ENCODE peak calls at places on chromosomes 6 and 20, in ten cellular contexts. One of them, this sample, is unnamed.

GRCh38 chr6:15588966-15589634 is 73.7 kb downstream of the DTNBP1 start:
- DNase-seq in stimulated activated CD8-positive, alpha-beta memory T cell treated with anti-CD3 and anti-CD28 coated beads, Interleukin-7, amount 100 ng/mL, for 1 hour: no peak
- DNase-seq in iris pigment epithelial cell: peak
- DNase-seq in keratinocyte: no peak
- DNase-seq in Right ventricle myocardium superior: no peak
- DNase-seq in T-helper 2 cell: no peak
- DNase-seq in cardiac fibroblast: peak
- DNase-seq in GM23338: no peak
- DNase-seq in PC-9: no peak
- DNase-seq in A549: no peak
- DNase-seq in this sample: peak

GRCh38 chr20:61369731-61370520 is 117.9 kb downstream of the CDH4 start:
- DNase-seq in T-helper 2 cell: no peak
- DNase-seq in iris pigment epithelial cell: no peak
- DNase-seq in PC-9: no peak
- DNase-seq in Right ventricle myocardium superior: no peak
- DNase-seq in cardiac fibroblast: no peak
- DNase-seq in GM23338: peak
- DNase-seq in keratinocyte: no peak
- DNase-seq in A549: no peak
- DNase-seq in stimulated activated CD8-positive, alpha-beta memory T cell treated with anti-CD3 and anti-CD28 coated beads, Interleukin-7, amount 100 ng/mL, for 1 hour: no peak
- DNase-seq in this sample: no peak

GRCh38 chr20:37392441-37393195 is 46.7 kb downstream of the SRC start:
- DNase-seq in keratinocyte: no peak
- DNase-seq in A549: no peak
- DNase-seq in GM23338: peak
- DNase-seq in iris pigment epithelial cell: peak
- DNase-seq in stimulated activated CD8-positive, alpha-beta memory T cell treated with anti-CD3 and anti-CD28 coated beads, Interleukin-7, amount 100 ng/mL, for 1 hour: no peak
- DNase-seq in cardiac fibroblast: peak
- DNase-seq in PC-9: no peak
- DNase-seq in Right ventricle myocardium superior: no peak
- DNase-seq in T-helper 2 cell: no peak
- DNase-seq in this sample: no peak

GRCh38 chr6:30814137-30815084 is 69.9 kb upstream of the DDR1 start:
- DNase-seq in stimulated activated CD8-positive, alpha-beta memory T cell treated with anti-CD3 and anti-CD28 coated beads, Interleukin-7, amount 100 ng/mL, for 1 hour: no peak
- DNase-seq in T-helper 2 cell: no peak
- DNase-seq in GM23338: no peak
- DNase-seq in keratinocyte: no peak
- DNase-seq in A549: peak
- DNase-seq in cardiac fibroblast: peak
- DNase-seq in Right ventricle myocardium superior: no peak
- DNase-seq in iris pigment epithelial cell: peak
- DNase-seq in PC-9: peak
- DNase-seq in this sample: peak

GRCh38 chr6:128327890-128328289 is 192.5 kb downstream of the PTPRK start:
- DNase-seq in iris pigment epithelial cell: peak
- DNase-seq in A549: no peak
- DNase-seq in stimulated activated CD8-positive, alpha-beta memory T cell treated with anti-CD3 and anti-CD28 coated beads, Interleukin-7, amount 100 ng/mL, for 1 hour: no peak
- DNase-seq in keratinocyte: no peak
- DNase-seq in GM23338: peak
- DNase-seq in Right ventricle myocardium superior: no peak
- DNase-seq in cardiac fibroblast: peak
- DNase-seq in PC-9: no peak
- DNase-seq in T-helper 2 cell: peak
- DNase-seq in this sample: no peak

GRCh38 chr6:89145962-89146747 is at the start of gene PM20D2:
- DNase-seq in cardiac fibroblast: peak
- DNase-seq in Right ventricle myocardium superior: peak
- DNase-seq in stimulated activated CD8-positive, alpha-beta memory T cell treated with anti-CD3 and anti-CD28 coated beads, Interleukin-7, amount 100 ng/mL, for 1 hour: peak
- DNase-seq in T-helper 2 cell: peak
- DNase-seq in keratinocyte: no peak
- DNase-seq in PC-9: peak
- DNase-seq in GM23338: peak
- DNase-seq in A549: peak
- DNase-seq in iris pigment epithelial cell: peak
- DNase-seq in this sample: no peak

GRCh38 chr6:159981591-159982245 is 12.8 kb downstream of the IGF2R start:
- DNase-seq in stimulated activated CD8-positive, alpha-beta memory T cell treated with anti-CD3 and anti-CD28 coated beads, Interleukin-7, amount 100 ng/mL, for 1 hour: no peak
- DNase-seq in A549: no peak
- DNase-seq in T-helper 2 cell: no peak
- DNase-seq in Right ventricle myocardium superior: peak
- DNase-seq in iris pigment epithelial cell: peak
- DNase-seq in PC-9: no peak
- DNase-seq in GM23338: no peak
- DNase-seq in keratinocyte: no peak
- DNase-seq in cardiac fibroblast: peak
- DNase-seq in this sample: no peak

GRCh38 chr20:2752631-2753455 is 47.6 kb downstream of the CPXM1 start:
- DNase-seq in T-helper 2 cell: peak
- DNase-seq in Right ventricle myocardium superior: peak
- DNase-seq in keratinocyte: no peak
- DNase-seq in PC-9: peak
- DNase-seq in A549: peak
- DNase-seq in cardiac fibroblast: peak
- DNase-seq in iris pigment epithelial cell: peak
- DNase-seq in stimulated activated CD8-positive, alpha-beta memory T cell treated with anti-CD3 and anti-CD28 coated beads, Interleukin-7, amount 100 ng/mL, for 1 hour: no peak
- DNase-seq in GM23338: peak
- DNase-seq in this sample: no peak

GRCh38 chr20:49281059-49281912 is 3.4 kb upstream of the ZNFX1 start:
- DNase-seq in keratinocyte: peak
- DNase-seq in A549: no peak
- DNase-seq in iris pigment epithelial cell: peak
- DNase-seq in PC-9: peak
- DNase-seq in T-helper 2 cell: no peak
- DNase-seq in cardiac fibroblast: peak
- DNase-seq in stimulated activated CD8-positive, alpha-beta memory T cell treated with anti-CD3 and anti-CD28 coated beads, Interleukin-7, amount 100 ng/mL, for 1 hour: no peak
- DNase-seq in GM23338: peak
- DNase-seq in Right ventricle myocardium superior: no peak
- DNase-seq in this sample: peak

GRCh38 chr20:57252559-57253162 is 13.8 kb downstream of the BMP7 start:
- DNase-seq in keratinocyte: no peak
- DNase-seq in PC-9: no peak
- DNase-seq in cardiac fibroblast: no peak
- DNase-seq in stimulated activated CD8-positive, alpha-beta memory T cell treated with anti-CD3 and anti-CD28 coated beads, Interleukin-7, amount 100 ng/mL, for 1 hour: no peak
- DNase-seq in GM23338: no peak
- DNase-seq in iris pigment epithelial cell: no peak
- DNase-seq in T-helper 2 cell: no peak
- DNase-seq in Right ventricle myocardium superior: no peak
- DNase-seq in A549: no peak
- DNase-seq in this sample: no peak

GRCh38 chr6:161508341-161508740 is 234.5 kb upstream of the AGPAT4 start:
- DNase-seq in Right ventricle myocardium superior: no peak
- DNase-seq in A549: no peak
- DNase-seq in GM23338: no peak
- DNase-seq in keratinocyte: no peak
- DNase-seq in cardiac fibroblast: no peak
- DNase-seq in T-helper 2 cell: no peak
- DNase-seq in iris pigment epithelial cell: no peak
- DNase-seq in PC-9: no peak
- DNase-seq in stimulated activated CD8-positive, alpha-beta memory T cell treated with anti-CD3 and anti-CD28 coated beads, Interleukin-7, amount 100 ng/mL, for 1 hour: no peak
- DNase-seq in this sample: no peak

GRCh38 chr6:73774311-73774766 is 78.3 kb downstream of the CD109 start:
- DNase-seq in iris pigment epithelial cell: peak
- DNase-seq in Right ventricle myocardium superior: peak
- DNase-seq in keratinocyte: no peak
- DNase-seq in cardiac fibroblast: peak
- DNase-seq in PC-9: peak
- DNase-seq in GM23338: no peak
- DNase-seq in T-helper 2 cell: no peak
- DNase-seq in stimulated activated CD8-positive, alpha-beta memory T cell treated with anti-CD3 and anti-CD28 coated beads, Interleukin-7, amount 100 ng/mL, for 1 hour: no peak
- DNase-seq in A549: peak
- DNase-seq in this sample: peak

GRCh38 chr6:28478518-28478917 is 35.2 kb upstream of the ZSCAN23 start:
- DNase-seq in cardiac fibroblast: no peak
- DNase-seq in Right ventricle myocardium superior: no peak
- DNase-seq in A549: no peak
- DNase-seq in PC-9: no peak
- DNase-seq in GM23338: no peak
- DNase-seq in iris pigment epithelial cell: peak
- DNase-seq in T-helper 2 cell: no peak
- DNase-seq in stimulated activated CD8-positive, alpha-beta memory T cell treated with anti-CD3 and anti-CD28 coated beads, Interleukin-7, amount 100 ng/mL, for 1 hour: no peak
- DNase-seq in keratinocyte: no peak
- DNase-seq in this sample: no peak

GRCh38 chr6:41546475-41546865 is 289 bp downstream of the FOXP4 start:
- DNase-seq in Right ventricle myocardium superior: no peak
- DNase-seq in A549: no peak
- DNase-seq in T-helper 2 cell: no peak
- DNase-seq in PC-9: no peak
- DNase-seq in stimulated activated CD8-positive, alpha-beta memory T cell treated with anti-CD3 and anti-CD28 coated beads, Interleukin-7, amount 100 ng/mL, for 1 hour: no peak
- DNase-seq in iris pigment epithelial cell: peak
- DNase-seq in GM23338: peak
- DNase-seq in keratinocyte: no peak
- DNase-seq in cardiac fibroblast: peak
- DNase-seq in this sample: no peak

GRCh38 chr6:169956580-169956979 is 205.2 kb downstream of the ERMARD start:
- DNase-seq in T-helper 2 cell: no peak
- DNase-seq in GM23338: no peak
- DNase-seq in Right ventricle myocardium superior: no peak
- DNase-seq in keratinocyte: no peak
- DNase-seq in cardiac fibroblast: no peak
- DNase-seq in iris pigment epithelial cell: no peak
- DNase-seq in stimulated activated CD8-positive, alpha-beta memory T cell treated with anti-CD3 and anti-CD28 coated beads, Interleukin-7, amount 100 ng/mL, for 1 hour: no peak
- DNase-seq in A549: no peak
- DNase-seq in PC-9: no peak
- DNase-seq in this sample: no peak

GRCh38 chr20:44071526-44072111 is 115.4 kb downstream of the JPH2 start:
- DNase-seq in keratinocyte: no peak
- DNase-seq in PC-9: no peak
- DNase-seq in stimulated activated CD8-positive, alpha-beta memory T cell treated with anti-CD3 and anti-CD28 coated beads, Interleukin-7, amount 100 ng/mL, for 1 hour: no peak
- DNase-seq in cardiac fibroblast: no peak
- DNase-seq in iris pigment epithelial cell: no peak
- DNase-seq in A549: no peak
- DNase-seq in Right ventricle myocardium superior: no peak
- DNase-seq in T-helper 2 cell: no peak
- DNase-seq in GM23338: no peak
- DNase-seq in this sample: no peak

GRCh38 chr20:699342-699741 is 23.7 kb upstream of the SCRT2 start:
- DNase-seq in Right ventricle myocardium superior: no peak
- DNase-seq in stimulated activated CD8-positive, alpha-beta memory T cell treated with anti-CD3 and anti-CD28 coated beads, Interleukin-7, amount 100 ng/mL, for 1 hour: no peak
- DNase-seq in keratinocyte: no peak
- DNase-seq in PC-9: no peak
- DNase-seq in A549: no peak
- DNase-seq in cardiac fibroblast: no peak
- DNase-seq in iris pigment epithelial cell: no peak
- DNase-seq in T-helper 2 cell: no peak
- DNase-seq in GM23338: no peak
- DNase-seq in this sample: no peak

GRCh38 chr6:122779672-122780066 is at the start of gene FABP7:
- DNase-seq in GM23338: no peak
- DNase-seq in T-helper 2 cell: no peak
- DNase-seq in PC-9: no peak
- DNase-seq in Right ventricle myocardium superior: no peak
- DNase-seq in stimulated activated CD8-positive, alpha-beta memory T cell treated with anti-CD3 and anti-CD28 coated beads, Interleukin-7, amount 100 ng/mL, for 1 hour: no peak
- DNase-seq in keratinocyte: no peak
- DNase-seq in A549: no peak
- DNase-seq in cardiac fibroblast: no peak
- DNase-seq in iris pigment epithelial cell: no peak
- DNase-seq in this sample: no peak

GRCh38 chr6:111549744-111550143 is 55.9 kb downstream of the TRAF3IP2 start:
- DNase-seq in A549: no peak
- DNase-seq in PC-9: no peak
- DNase-seq in stimulated activated CD8-positive, alpha-beta memory T cell treated with anti-CD3 and anti-CD28 coated beads, Interleukin-7, amount 100 ng/mL, for 1 hour: no peak
- DNase-seq in cardiac fibroblast: no peak
- DNase-seq in T-helper 2 cell: no peak
- DNase-seq in keratinocyte: no peak
- DNase-seq in iris pigment epithelial cell: no peak
- DNase-seq in Right ventricle myocardium superior: no peak
- DNase-seq in GM23338: no peak
- DNase-seq in this sample: no peak

GRCh38 chr6:169963581-169964297 is 212.3 kb downstream of the ERMARD start:
- DNase-seq in keratinocyte: no peak
- DNase-seq in Right ventricle myocardium superior: no peak
- DNase-seq in T-helper 2 cell: no peak
- DNase-seq in iris pigment epithelial cell: no peak
- DNase-seq in GM23338: no peak
- DNase-seq in PC-9: no peak
- DNase-seq in A549: no peak
- DNase-seq in stimulated activated CD8-positive, alpha-beta memory T cell treated with anti-CD3 and anti-CD28 coated beads, Interleukin-7, amount 100 ng/mL, for 1 hour: no peak
- DNase-seq in cardiac fibroblast: no peak
- DNase-seq in this sample: no peak

GRCh38 chr20:62910777-62911497 is 15.4 kb downstream of the DIDO1 start:
- DNase-seq in stimulated activated CD8-positive, alpha-beta memory T cell treated with anti-CD3 and anti-CD28 coated beads, Interleukin-7, amount 100 ng/mL, for 1 hour: no peak
- DNase-seq in T-helper 2 cell: no peak
- DNase-seq in GM23338: no peak
- DNase-seq in iris pigment epithelial cell: no peak
- DNase-seq in PC-9: no peak
- DNase-seq in keratinocyte: no peak
- DNase-seq in A549: no peak
- DNase-seq in Right ventricle myocardium superior: no peak
- DNase-seq in cardiac fibroblast: no peak
- DNase-seq in this sample: no peak

GRCh38 chr6:43060034-43060754 is 763 bp downstream of the KLC4 start:
- DNase-seq in Right ventricle myocardium superior: no peak
- DNase-seq in stimulated activated CD8-positive, alpha-beta memory T cell treated with anti-CD3 and anti-CD28 coated beads, Interleukin-7, amount 100 ng/mL, for 1 hour: no peak
- DNase-seq in PC-9: peak
- DNase-seq in keratinocyte: no peak
- DNase-seq in T-helper 2 cell: no peak
- DNase-seq in iris pigment epithelial cell: peak
- DNase-seq in cardiac fibroblast: no peak
- DNase-seq in GM23338: peak
- DNase-seq in A549: peak
- DNase-seq in this sample: peak

GRCh38 chr6:166959906-166960608 is 3.7 kb upstream of the RNASET2 start:
- DNase-seq in stimulated activated CD8-positive, alpha-beta memory T cell treated with anti-CD3 and anti-CD28 coated beads, Interleukin-7, amount 100 ng/mL, for 1 hour: no peak
- DNase-seq in PC-9: no peak
- DNase-seq in iris pigment epithelial cell: no peak
- DNase-seq in T-helper 2 cell: no peak
- DNase-seq in A549: no peak
- DNase-seq in cardiac fibroblast: no peak
- DNase-seq in keratinocyte: no peak
- DNase-seq in Right ventricle myocardium superior: no peak
- DNase-seq in GM23338: no peak
- DNase-seq in this sample: no peak

GRCh38 chr6:1736346-1737105 is 126.8 kb downstream of the FOXC1 start:
- DNase-seq in stimulated activated CD8-positive, alpha-beta memory T cell treated with anti-CD3 and anti-CD28 coated beads, Interleukin-7, amount 100 ng/mL, for 1 hour: no peak
- DNase-seq in A549: no peak
- DNase-seq in GM23338: no peak
- DNase-seq in keratinocyte: no peak
- DNase-seq in PC-9: no peak
- DNase-seq in iris pigment epithelial cell: no peak
- DNase-seq in cardiac fibroblast: no peak
- DNase-seq in T-helper 2 cell: no peak
- DNase-seq in Right ventricle myocardium superior: no peak
- DNase-seq in this sample: no peak

GRCh38 chr6:92159046-92159445 is 1260.3 kb downstream of the EPHA7 start:
- DNase-seq in Right ventricle myocardium superior: no peak
- DNase-seq in PC-9: no peak
- DNase-seq in cardiac fibroblast: no peak
- DNase-seq in stimulated activated CD8-positive, alpha-beta memory T cell treated with anti-CD3 and anti-CD28 coated beads, Interleukin-7, amount 100 ng/mL, for 1 hour: no peak
- DNase-seq in keratinocyte: no peak
- DNase-seq in GM23338: peak
- DNase-seq in T-helper 2 cell: no peak
- DNase-seq in iris pigment epithelial cell: no peak
- DNase-seq in A549: no peak
- DNase-seq in this sample: no peak

GRCh38 chr20:37349517-37350491 is 3.9 kb downstream of the SRC start:
- DNase-seq in stimulated activated CD8-positive, alpha-beta memory T cell treated with anti-CD3 and anti-CD28 coated beads, Interleukin-7, amount 100 ng/mL, for 1 hour: no peak
- DNase-seq in cardiac fibroblast: peak
- DNase-seq in iris pigment epithelial cell: peak
- DNase-seq in keratinocyte: no peak
- DNase-seq in GM23338: no peak
- DNase-seq in A549: no peak
- DNase-seq in T-helper 2 cell: no peak
- DNase-seq in PC-9: no peak
- DNase-seq in Right ventricle myocardium superior: no peak
- DNase-seq in this sample: no peak

GRCh38 chr6:28208180-28208659 is 16.9 kb upstream of the ZSCAN9 start:
- DNase-seq in iris pigment epithelial cell: no peak
- DNase-seq in stimulated activated CD8-positive, alpha-beta memory T cell treated with anti-CD3 and anti-CD28 coated beads, Interleukin-7, amount 100 ng/mL, for 1 hour: no peak
- DNase-seq in A549: no peak
- DNase-seq in keratinocyte: no peak
- DNase-seq in T-helper 2 cell: no peak
- DNase-seq in Right ventricle myocardium superior: no peak
- DNase-seq in PC-9: no peak
- DNase-seq in cardiac fibroblast: peak
- DNase-seq in GM23338: peak
- DNase-seq in this sample: no peak

GRCh38 chr20:3694864-3695263 is 13.1 kb upstream of the ADAM33 start:
- DNase-seq in stimulated activated CD8-positive, alpha-beta memory T cell treated with anti-CD3 and anti-CD28 coated beads, Interleukin-7, amount 100 ng/mL, for 1 hour: no peak
- DNase-seq in Right ventricle myocardium superior: no peak
- DNase-seq in iris pigment epithelial cell: no peak
- DNase-seq in A549: no peak
- DNase-seq in T-helper 2 cell: no peak
- DNase-seq in cardiac fibroblast: no peak
- DNase-seq in keratinocyte: no peak
- DNase-seq in PC-9: no peak
- DNase-seq in GM23338: no peak
- DNase-seq in this sample: no peak